ENCODE peak calls at places on chromosomes 13 and 19, in nine cellular contexts. D, T, Z, M, I, S, Q, G and P are unnamed samples.

GRCh38 chr13:38635030-38635429 is 51.8 kb upstream of the FREM2 start:
- DNase-seq in D (no peak), T (no peak), Z (no peak), M (no peak), I (no peak), S (no peak), Q (peak; percentile 16), G (no peak), P (no peak)

GRCh38 chr13:27878274-27878673 is 41.5 kb upstream of the PDX1 start:
- DNase-seq in D (no peak), T (no peak), Z (no peak), M (no peak), I (no peak), S (no peak), Q (no peak), G (no peak), P (no peak)

GRCh38 chr19:37928527-37929286 is 21.7 kb downstream of the SIPA1L3 start:
- DNase-seq in D (no peak), T (no peak), Z (no peak), M (no peak), I (no peak), S (no peak), Q (peak; percentile 72), G (no peak), P (no peak)

GRCh38 chr19:18007939-18008673 is at the start of gene ARRDC2:
- DNase-seq in D (peak; percentile 92), T (peak; percentile 74), Z (peak; percentile 82), M (peak; percentile 85), I (no peak), S (peak; percentile 68), Q (peak; percentile 99), G (peak; percentile 95), P (no peak)

GRCh38 chr13:39297664-39298171 is 259.5 kb downstream of the NHLRC3 start:
- DNase-seq in D (no peak), T (no peak), Z (no peak), M (no peak), I (no peak), S (no peak), Q (no peak), G (no peak), P (no peak)

GRCh38 chr19:7979011-7979410 is 26.4 kb downstream of the ELAVL1 start:
- DNase-seq in D (no peak), T (no peak), Z (no peak), M (no peak), I (no peak), S (no peak), Q (no peak), G (no peak), P (no peak)

GRCh38 chr19:52216401-52216800 is 26.5 kb downstream of the PPP2R1A start:
- DNase-seq in D (no peak), T (no peak), Z (no peak), M (no peak), I (no peak), S (no peak), Q (no peak), G (peak; percentile 16), P (no peak)

GRCh38 chr19:41804327-41804726 is 7.9 kb downstream of the CEACAM3 start:
- DNase-seq in D (no peak), T (no peak), Z (no peak), M (peak; percentile 54), I (no peak), S (no peak), Q (no peak), G (no peak), P (no peak)

GRCh38 chr13:89969996-89970709 is 1377.3 kb upstream of the MIR17HG start:
- DNase-seq in D (no peak), T (no peak), Z (no peak), M (no peak), I (no peak), S (no peak), Q (no peak), G (no peak), P (no peak)

GRCh38 chr19:58563034-58563573 is 4.7 kb upstream of the UBE2M start:
- DNase-seq in D (peak; percentile 49), T (no peak), Z (no peak), M (no peak), I (peak; percentile 1), S (no peak), Q (no peak), G (no peak), P (no peak)

GRCh38 chr19:14366529-14366928 is 14.7 kb upstream of the ADGRE5 start:
- DNase-seq in D (peak; percentile 92), T (peak; percentile 75), Z (peak; percentile 85), M (peak; percentile 48), I (peak; percentile 56), S (peak; percentile 65), Q (peak; percentile 83), G (peak; percentile 82), P (no peak)

GRCh38 chr19:18415177-18415867 is 3.9 kb upstream of the SSBP4 start:
- DNase-seq in D (no peak), T (no peak), Z (no peak), M (peak; percentile 59), I (no peak), S (no peak), Q (no peak), G (peak; percentile 89), P (no peak)

GRCh38 chr19:17075860-17076538 is 422 bp downstream of the MYO9B start:
- DNase-seq in D (peak; percentile 51), T (no peak), Z (peak; percentile 27), M (peak; percentile 24), I (no peak), S (no peak), Q (peak; percentile 39), G (peak; percentile 77), P (no peak)

GRCh38 chr13:29677627-29678026 is 82.1 kb upstream of the SLC7A1 start:
- DNase-seq in D (no peak), T (no peak), Z (no peak), M (no peak), I (no peak), S (no peak), Q (no peak), G (no peak), P (no peak)

GRCh38 chr13:92510416-92510815 is 716.2 kb upstream of the GPC6 start:
- DNase-seq in D (no peak), T (no peak), Z (no peak), M (no peak), I (no peak), S (no peak), Q (no peak), G (no peak), P (no peak)

GRCh38 chr19:35310811-35311465 is 18.0 kb upstream of the CD22 start:
- DNase-seq in D (no peak), T (no peak), Z (no peak), M (no peak), I (no peak), S (no peak), Q (no peak), G (no peak), P (no peak)

GRCh38 chr19:18611327-18612050 is 1.2 kb upstream of the TMEM59L start:
- DNase-seq in D (no peak), T (no peak), Z (no peak), M (no peak), I (no peak), S (no peak), Q (peak; percentile 81), G (no peak), P (no peak)

GRCh38 chr19:17376935-17377600 is at the start of gene PLVAP:
- DNase-seq in D (no peak), T (no peak), Z (no peak), M (no peak), I (no peak), S (peak; percentile 26), Q (no peak), G (peak; percentile 68), P (no peak)

GRCh38 chr13:64529874-64530485 is 2700.2 kb downstream of the PCDH9 start:
- DNase-seq in D (peak; percentile 20), T (no peak), Z (no peak), M (peak; percentile 14), I (peak; percentile 20), S (no peak), Q (peak; percentile 44), G (no peak), P (no peak)

GRCh38 chr13:22028831-22029230 is 358.0 kb downstream of the FGF9 start:
- DNase-seq in D (no peak), T (no peak), Z (no peak), M (no peak), I (no peak), S (no peak), Q (no peak), G (no peak), P (no peak)

GRCh38 chr13:41848435-41849255 is 112.3 kb downstream of the VWA8 start:
- DNase-seq in D (no peak), T (no peak), Z (no peak), M (no peak), I (no peak), S (no peak), Q (no peak), G (no peak), P (no peak)

GRCh38 chr13:98284677-98285076 is 107.6 kb upstream of the RNF113B start:
- DNase-seq in D (no peak), T (no peak), Z (no peak), M (no peak), I (no peak), S (no peak), Q (no peak), G (no peak), P (no peak)

GRCh38 chr19:45575216-45575615 is 9.4 kb downstream of the OPA3 start:
- DNase-seq in D (no peak), T (no peak), Z (no peak), M (no peak), I (no peak), S (no peak), Q (no peak), G (no peak), P (no peak)